ENCODE peak calls at places on chromosomes 4 and X, in seven cellular contexts. S, B, M, E, V, T and R are unnamed samples.

GRCh38 chrX:38891641-38892413 is 90.6 kb downstream of the MID1IP1 start:
- DNase-seq in B (no peak), S (peak; percentile 16), T (no peak), E (no peak), M (no peak), V (no peak), R (no peak)

GRCh38 chr4:164952551-164952950 is 24.9 kb downstream of the TRIM61 start:
- DNase-seq in V (no peak), E (no peak), S (no peak), T (no peak), B (no peak), M (no peak), R (no peak)

GRCh38 chr4:7845493-7846124 is 94.1 kb downstream of the AFAP1 start:
- DNase-seq in M (no peak), V (no peak), T (no peak), B (no peak), S (no peak), E (no peak), R (no peak)

GRCh38 chrX:101347859-101348451 is 587 bp downstream of the TIMM8A start:
- DNase-seq in M (no peak), E (no peak), T (no peak), S (peak; percentile 7), V (no peak), B (no peak), R (no peak)

GRCh38 chr4:184575306-184575705 is 73.9 kb downstream of the CASP3 start:
- DNase-seq in M (no peak), T (no peak), E (no peak), S (no peak), B (no peak), V (no peak), R (no peak)

GRCh38 chrX:20967725-20968124 is 406.5 kb upstream of the CNKSR2 start:
- DNase-seq in S (no peak), M (no peak), T (no peak), B (no peak), V (peak; percentile 90), E (no peak), R (no peak)

GRCh38 chr4:80459918-80460473 is 124.5 kb downstream of the CFAP299 start:
- DNase-seq in B (no peak), E (no peak), M (no peak), T (no peak), V (no peak), S (no peak), R (no peak)

GRCh38 chr4:161714022-161714751 is 449.6 kb downstream of the FSTL5 start:
- DNase-seq in T (no peak), E (no peak), M (peak; percentile 15), S (peak; percentile 96), B (no peak), V (no peak), R (peak; percentile 58)

GRCh38 chr4:1368421-1369090 is 21.5 kb downstream of the UVSSA start:
- DNase-seq in V (no peak), S (no peak), M (no peak), T (peak; percentile 10), E (no peak), B (peak; percentile 13), R (no peak)

GRCh38 chr4:179755322-179755721 is 2313.1 kb upstream of the AGA start:
- DNase-seq in E (no peak), M (no peak), B (no peak), V (no peak), T (no peak), S (no peak), R (no peak)